ENCODE peak calls at places on chromosomes 13 and 19, in four cellular contexts. D is stimulated activated CD8-positive, alpha-beta memory T cell treated with anti-CD3 and anti-CD28 coated beads, Interleukin-4, amount 100 ng/mL, for 1 hour; X is fibroblast of pulmonary artery; Q is BE2C. P is an unnamed sample.
A peak's percentile ranks its signal among the peaks of the same experiment; 100 is the strongest.

GRCh38 chr13:43792456-43792855 is 5.7 kb upstream of the ENOX1 start:
- DNase-seq in D (no peak), X (peak; percentile 69), Q (no peak), P (no peak)

GRCh38 chr13:96850538-96850937 is 143.7 kb downstream of the OXGR1 start:
- DNase-seq in D (no peak), X (no peak), Q (no peak), P (no peak)

GRCh38 chr13:39879286-39880035 is 224.0 kb downstream of the COG6 start:
- DNase-seq in D (no peak), X (no peak), Q (no peak), P (no peak)

GRCh38 chr19:19372656-19373416 is 32.6 kb upstream of the GATAD2A start:
- DNase-seq in D (no peak), X (peak; percentile 71), Q (no peak), P (no peak)

GRCh38 chr13:113002206-113002821 is 33.3 kb downstream of the MCF2L start:
- DNase-seq in D (no peak), X (no peak), Q (peak; percentile 76), P (no peak)

GRCh38 chr19:52703917-52704316 is 30.9 kb downstream of the ZNF611 start:
- DNase-seq in D (no peak), X (no peak), Q (no peak), P (no peak)

GRCh38 chr13:27794921-27795717 is 2.8 kb downstream of the GSX1 start:
- DNase-seq in D (no peak), X (no peak), Q (no peak), P (no peak)

GRCh38 chr19:40596608-40597328 is 4.4 kb upstream of the LTBP4 start:
- DNase-seq in D (no peak), X (peak; percentile 59), Q (peak; percentile 56), P (no peak)

GRCh38 chr19:15656467-15656866 is 15.8 kb downstream of the CYP4F3 start:
- DNase-seq in D (no peak), X (no peak), Q (no peak), P (no peak)

GRCh38 chr13:114067381-114067885 is 65.0 kb downstream of the RASA3 start:
- DNase-seq in D (no peak), X (peak; percentile 29), Q (no peak), P (no peak)

GRCh38 chr13:82900453-82900852 is 981.8 kb downstream of the SLITRK1 start:
- DNase-seq in D (no peak), X (no peak), Q (no peak), P (no peak)

GRCh38 chr19:7904074-7905020 is 670 bp downstream of the MAP2K7 start:
- DNase-seq in D (peak; percentile 37), X (no peak), Q (peak; percentile 43), P (no peak)

P was measured in thoracic aorta.